ENCODE peak calls at places on chromosomes 12 and 14, in four cellular contexts. N is H54, B is prostate gland, J is tibial nerve. X is an unnamed sample.
A peak's percentile ranks its signal among the peaks of the same experiment; 100 is the strongest.

GRCh38 chr14:91694643-91695042 is 37.2 kb downstream of the CATSPERB start:
- DNase-seq in J (no peak), B (no peak), N (no peak), X (no peak)

GRCh38 chr12:88111074-88111652 is 30.7 kb downstream of the CEP290 start:
- DNase-seq in B (no peak), N (peak; percentile 1), J (no peak), X (no peak)

GRCh38 chr14:52014601-52015267 is 25.4 kb downstream of the RTRAF start:
- DNase-seq in J (no peak), B (no peak), N (no peak), X (no peak)

GRCh38 chr14:33851931-33852330 is 98.9 kb downstream of the EGLN3 start:
- DNase-seq in N (no peak), B (no peak), J (no peak), X (no peak)

GRCh38 chr14:93543766-93544165 is 113.0 kb downstream of the UNC79 start:
- DNase-seq in J (no peak), B (no peak), N (no peak), X (no peak)

GRCh38 chr14:100623557-100623956 is 36.3 kb upstream of the BEGAIN start:
- DNase-seq in B (no peak), N (no peak), J (no peak), X (no peak)

GRCh38 chr12:92412931-92413685 is 267.5 kb upstream of the BTG1 start:
- DNase-seq in J (no peak), B (no peak), N (no peak), X (no peak)

GRCh38 chr12:47218191-47218654 is 138.5 kb upstream of the AMIGO2 start:
- DNase-seq in B (no peak), J (no peak), N (no peak), X (no peak)

GRCh38 chr12:105522166-105522825 is 191.8 kb downstream of the C12orf75 start:
- DNase-seq in B (no peak), J (no peak), N (no peak), X (no peak)

GRCh38 chr12:111462134-111462821 is 56.6 kb downstream of the SH2B3 start:
- DNase-seq in J (no peak), N (no peak), B (no peak), X (no peak)

GRCh38 chr12:7441216-7441615 is 2.7 kb downstream of the CD163L1 start:
- DNase-seq in N (no peak), J (no peak), B (no peak), X (no peak)

GRCh38 chr12:7628401-7628961 is 37.2 kb downstream of the APOBEC1 start:
- DNase-seq in J (no peak), B (no peak), N (no peak), X (no peak)

GRCh38 chr12:53481957-53482586 is 17.2 kb downstream of the MAP3K12 start:
- DNase-seq in J (no peak), N (no peak), B (no peak), X (no peak)

GRCh38 chr14:63727231-63727735 is 582 bp downstream of the SGPP1 start:
- DNase-seq in B (peak; percentile 32), N (peak; percentile 42), J (no peak), X (peak; percentile 46)

GRCh38 chr12:62928632-62929031 is 6.3 kb downstream of the PPM1H start:
- DNase-seq in B (no peak), J (no peak), N (no peak), X (no peak)

GRCh38 chr12:1838223-1838993 is 18.0 kb downstream of the LRTM2 start:
- DNase-seq in J (no peak), N (no peak), B (no peak), X (no peak)

GRCh38 chr14:89947344-89947743 is 7.2 kb downstream of the EFCAB11 start:
- DNase-seq in J (no peak), N (no peak), B (no peak), X (no peak)

GRCh38 chr12:107362960-107363359 is 269.6 kb upstream of the CRY1 start:
- DNase-seq in B (no peak), J (no peak), N (no peak), X (no peak)

GRCh38 chr14:33689680-33690079 is 261.2 kb downstream of the EGLN3 start:
- DNase-seq in N (no peak), J (no peak), B (no peak), X (no peak)

GRCh38 chr14:65159281-65160062 is 57.2 kb upstream of the MAX start:
- DNase-seq in N (no peak), J (no peak), B (no peak), X (no peak)

GRCh38 chr12:115922952-115923564 is 354.4 kb downstream of the MED13L start:
- DNase-seq in N (no peak), J (no peak), B (no peak), X (no peak)

GRCh38 chr12:107761502-107761904 is 566 bp upstream of the PRDM4 start:
- DNase-seq in B (no peak), N (peak; percentile 28), J (no peak), X (peak; percentile 9)

GRCh38 chr14:21860172-21860571 is 186.6 kb upstream of the OR4E1 start:
- DNase-seq in N (no peak), J (no peak), B (no peak), X (no peak)

GRCh38 chr14:69988979-69989378 is 109.8 kb downstream of the SMOC1 start:
- DNase-seq in J (no peak), B (no peak), N (no peak), X (no peak)

GRCh38 chr12:103392722-103393121 is 103.0 kb downstream of the C12orf42 start:
- DNase-seq in N (no peak), B (no peak), J (no peak), X (no peak)

GRCh38 chr14:77043177-77043983 is 14.9 kb upstream of the IRF2BPL start:
- DNase-seq in B (no peak), N (no peak), J (peak; percentile 71), X (no peak)

GRCh38 chr14:100692859-100693558 is 33.7 kb upstream of the DLK1 start:
- DNase-seq in N (peak; percentile 95), J (no peak), B (peak; percentile 75), X (no peak)

GRCh38 chr12:108215458-108215857 is 86.4 kb downstream of the WSCD2 start:
- DNase-seq in J (no peak), B (no peak), N (no peak), X (no peak)

GRCh38 chr12:57063991-57064725 is 14.2 kb upstream of the MYO1A start:
- DNase-seq in B (no peak), J (no peak), N (no peak), X (no peak)

GRCh38 chr12:26918321-26919215 is 19.2 kb downstream of the INTS13 start:
- DNase-seq in J (no peak), N (no peak), B (no peak), X (no peak)

GRCh38 chr12:101045486-101046474 is 164.3 kb downstream of the SLC5A8 start:
- DNase-seq in J (no peak), B (no peak), N (no peak), X (no peak)

GRCh38 chr14:50619569-50620141 is 48.5 kb downstream of the SAV1 start:
- DNase-seq in J (no peak), B (no peak), N (peak; percentile 1), X (no peak)

DNA sequence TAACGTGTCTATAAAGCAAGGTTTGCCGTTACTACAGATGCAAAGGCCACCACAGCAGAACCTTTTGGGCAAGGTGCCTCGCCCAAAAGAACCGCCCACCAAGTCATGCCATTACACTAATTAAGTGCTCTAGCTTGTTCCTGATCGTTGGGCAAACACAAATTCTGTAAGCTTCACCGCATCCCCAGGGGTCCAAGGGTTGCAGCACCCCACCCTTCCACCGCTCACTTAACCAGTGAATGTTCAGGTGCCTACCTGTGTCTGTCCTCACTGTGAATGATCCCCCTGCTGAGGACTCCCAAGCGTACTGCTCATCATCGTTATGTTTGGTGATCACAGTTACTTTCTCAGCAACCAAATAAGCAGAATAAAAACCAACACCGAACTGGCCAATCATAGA is 1.3 kb downstream of the HSP90AA1 start:
- DNase-seq in J (no peak), N (no peak), B (no peak), X (no peak)
- TF ChIP-seq POLR2A in J (no peak), N (no peak), B (no peak), X (no peak)

GRCh38 chr12:132887513-132888341 is at the start of gene CHFR:
- DNase-seq in N (peak; percentile 96), B (peak; percentile 97), J (peak; percentile 89), X (peak; percentile 98)
- TF ChIP-seq POLR2A in N (peak; percentile 28), B (peak; percentile 31), J (peak; percentile 32), X (no peak)

GRCh38 chr12:31887109-31887811 is 72.0 kb upstream of the RESF1 start:
- DNase-seq in J (peak; percentile 19), N (no peak), B (no peak), X (no peak)
- TF ChIP-seq POLR2A in J (no peak), N (no peak), B (no peak), X (no peak)

DNA sequence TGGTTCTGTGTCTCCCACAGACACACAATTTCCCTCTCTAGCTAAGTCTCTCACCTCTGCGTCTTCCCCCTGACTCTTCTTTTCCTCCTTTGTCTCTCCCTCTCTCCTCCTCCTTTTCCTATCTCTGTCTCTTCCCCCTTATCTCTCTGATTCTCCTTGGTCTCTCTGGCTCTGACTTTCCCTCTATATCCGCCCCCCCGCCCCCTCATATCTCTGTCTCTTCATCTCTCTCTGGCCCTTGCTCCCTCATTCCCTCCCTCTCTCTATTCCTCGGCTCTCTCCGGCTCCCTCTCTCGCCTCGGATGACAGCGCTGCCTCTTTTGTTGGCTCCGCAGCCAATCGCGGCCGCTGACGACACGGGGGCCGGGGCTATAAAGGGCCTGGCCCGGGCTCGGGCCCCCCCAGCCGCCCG is at the start of gene GDF11:
- DNase-seq in B (peak; percentile 76), J (peak; percentile 74), N (peak; percentile 92), X (peak; percentile 87)
- TF ChIP-seq POLR2A in B (peak; percentile 73), J (peak; percentile 43), N (peak; percentile 50), X (no peak)

DNA sequence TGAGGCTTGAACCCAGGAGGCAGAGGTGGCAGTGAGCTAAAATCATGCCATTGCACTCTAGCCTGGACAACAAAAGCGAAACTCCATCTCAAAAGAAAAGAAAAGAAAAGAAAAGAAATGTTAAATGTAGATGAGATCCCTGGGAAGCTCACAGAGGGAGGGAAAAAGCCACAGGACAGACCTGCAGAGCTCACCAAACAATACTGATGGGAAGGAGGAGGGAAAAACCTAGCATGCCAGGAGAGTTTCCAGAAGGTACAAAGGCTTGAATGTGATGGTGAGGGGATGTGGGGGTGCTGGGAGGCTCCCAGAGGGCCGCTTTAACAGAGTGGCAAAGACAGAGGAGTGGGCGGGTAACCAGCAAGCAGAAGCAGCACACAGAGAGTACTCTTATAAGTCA is 72.3 kb downstream of the PTPN21 start:
- DNase-seq in J (no peak), B (no peak), N (no peak), X (no peak)
- TF ChIP-seq POLR2A in J (no peak), B (no peak), N (no peak), X (no peak)

GRCh38 chr12:643478-644292 is 19.6 kb downstream of the NINJ2 start:
- DNase-seq in J (peak; percentile 34), B (no peak), N (no peak), X (no peak)
- TF ChIP-seq POLR2A in J (no peak), B (no peak), N (no peak), X (no peak)

GRCh38 chr12:12999959-13000615 is at the start of gene HEBP1:
- DNase-seq in N (peak; percentile 89), J (peak; percentile 96), B (peak; percentile 96), X (peak; percentile 92)
- TF ChIP-seq POLR2A in N (peak; percentile 98), J (peak; percentile 79), B (peak; percentile 98), X (peak; percentile 86)